ENCODE peak calls at places on chromosomes 7 and 10, in nine cellular contexts. D, R, U, Y, E, C, T, X and W are unnamed samples.

GRCh38 chr7:146655928-146656797 is 539.6 kb downstream of the CNTNAP2 start:
- DNase-seq in R (no peak), E (no peak), U (no peak), C (no peak), D (no peak), Y (no peak), T (no peak), X (no peak), W (no peak)

GRCh38 chr7:95609277-95609971 is 13.1 kb upstream of the PDK4 start:
- DNase-seq in Y (no peak), E (no peak), C (no peak), U (no peak), D (no peak), X (peak; percentile 48), T (peak; percentile 62), R (no peak), W (no peak)

GRCh38 chr7:137943132-137943551 is 58.7 kb downstream of the CREB3L2 start:
- DNase-seq in D (no peak), R (no peak), U (no peak), E (no peak), C (no peak), Y (no peak), T (peak; percentile 54), X (peak; percentile 56), W (no peak)

GRCh38 chr7:141702047-141702567 is at the start of gene DENND11:
- DNase-seq in E (peak; percentile 76), X (peak; percentile 67), U (peak; percentile 40), C (no peak), Y (peak; percentile 66), D (peak; percentile 81), R (peak; percentile 27), T (peak; percentile 57), W (peak; percentile 52)

GRCh38 chr7:91079491-91079890 is 184.7 kb upstream of the FZD1 start:
- DNase-seq in X (no peak), U (no peak), D (no peak), R (no peak), C (no peak), E (no peak), Y (no peak), T (peak; percentile 60), W (no peak)

GRCh38 chr10:28805390-28805789 is 128.1 kb downstream of the BAMBI start:
- DNase-seq in E (no peak), R (no peak), D (no peak), X (no peak), Y (no peak), U (no peak), C (no peak), T (no peak), W (no peak)

GRCh38 chr10:23095404-23095965 is at the start of gene MSRB2:
- DNase-seq in E (peak; percentile 83), X (peak; percentile 94), Y (peak; percentile 76), D (peak; percentile 96), T (peak; percentile 97), U (peak; percentile 73), C (peak; percentile 66), R (peak; percentile 88), W (peak; percentile 75)

GRCh38 chr7:71548746-71549145 is 416.8 kb downstream of the GALNT17 start:
- DNase-seq in E (no peak), Y (no peak), X (no peak), D (no peak), R (no peak), U (no peak), T (no peak), C (no peak), W (no peak)

GRCh38 chr10:22682237-22683192 is 31.9 kb downstream of the PIP4K2A start:
- DNase-seq in U (no peak), X (no peak), T (peak; percentile 23), Y (peak; percentile 53), C (peak; percentile 86), E (no peak), R (no peak), D (no peak), W (peak; percentile 46)

GRCh38 chr7:121633186-121633585 is 237.1 kb upstream of the FAM3C start:
- DNase-seq in D (no peak), U (no peak), T (no peak), R (no peak), Y (no peak), X (no peak), E (no peak), C (no peak), W (no peak)

GRCh38 chr7:13682626-13683025 is 306.8 kb downstream of the ETV1 start:
- DNase-seq in X (no peak), C (no peak), E (no peak), T (no peak), Y (no peak), U (no peak), R (no peak), D (no peak), W (no peak)

GRCh38 chr7:28754027-28754426 is 204.1 kb downstream of the TRIL start:
- DNase-seq in Y (no peak), E (no peak), X (no peak), D (no peak), R (peak; percentile 92), T (peak; percentile 10), C (no peak), U (no peak), W (no peak)

GRCh38 chr7:117212969-117213877 is 109.6 kb downstream of the WNT2 start:
- DNase-seq in X (peak; percentile 48), T (peak; percentile 76), D (no peak), E (peak; percentile 66), R (peak; percentile 52), Y (peak; percentile 57), C (no peak), U (peak; percentile 21), W (peak; percentile 38)

GRCh38 chr10:102643346-102644065 is 773 bp upstream of the TRIM8 start:
- DNase-seq in D (peak; percentile 83), X (peak; percentile 83), T (peak; percentile 83), C (no peak), Y (peak; percentile 68), R (peak; percentile 61), U (no peak), E (peak; percentile 61), W (peak; percentile 51)

GRCh38 chr10:3048114-3049019 is 19.0 kb upstream of the PFKP start:
- DNase-seq in Y (no peak), X (no peak), U (no peak), T (peak; percentile 74), R (peak; percentile 44), D (no peak), C (no peak), E (peak; percentile 42), W (no peak)

GRCh38 chr10:132064771-132065437 is 842 bp upstream of the JAKMIP3 start:
- DNase-seq in E (no peak), T (no peak), R (no peak), C (no peak), Y (no peak), U (no peak), X (no peak), D (peak; percentile 52), W (no peak)

GRCh38 chr7:6636741-6637543 is at the start of gene ZNF316:
- DNase-seq in R (peak; percentile 37), C (no peak), E (peak; percentile 66), D (peak; percentile 86), T (peak; percentile 56), Y (peak; percentile 78), X (peak; percentile 81), U (peak; percentile 55), W (peak; percentile 66)

GRCh38 chr10:62692085-62692484 is 112.4 kb upstream of the ADO start:
- DNase-seq in R (no peak), U (no peak), Y (no peak), T (no peak), C (no peak), X (no peak), E (peak; percentile 57), D (no peak), W (no peak)

GRCh38 chr7:98185101-98185500 is 26.1 kb upstream of the BHLHA15 start:
- DNase-seq in R (no peak), E (no peak), T (no peak), Y (no peak), U (no peak), X (no peak), C (no peak), D (no peak), W (no peak)

GRCh38 chr10:9311702-9312499 is 1257.4 kb downstream of the GATA3 start:
- DNase-seq in U (no peak), Y (no peak), D (no peak), T (peak; percentile 2), C (no peak), X (no peak), R (no peak), E (no peak), W (no peak)

GRCh38 chr7:46256870-46257528 is 335.9 kb upstream of the IGFBP3 start:
- DNase-seq in D (no peak), R (no peak), E (no peak), X (no peak), T (peak; percentile 68), Y (no peak), C (no peak), U (no peak), W (no peak)

GRCh38 chr10:22308390-22308789 is 7.8 kb upstream of the COMMD3 start:
- DNase-seq in R (no peak), E (no peak), U (no peak), D (no peak), X (no peak), T (peak; percentile 44), C (no peak), Y (no peak), W (no peak)

GRCh38 chr7:50303082-50303893 is 1.2 kb upstream of the IKZF1 start:
- DNase-seq in E (no peak), X (no peak), D (no peak), Y (no peak), R (no peak), U (no peak), C (no peak), T (no peak), W (no peak)

GRCh38 chr10:50152792-50153272 is 85.1 kb downstream of the WASHC2A start:
- DNase-seq in C (no peak), Y (no peak), U (no peak), X (peak; percentile 41), R (no peak), T (no peak), E (peak; percentile 2), D (peak; percentile 63), W (no peak)

GRCh38 chr7:24889611-24890010 is 90.4 kb downstream of the OSBPL3 start:
- DNase-seq in D (no peak), U (no peak), R (no peak), T (no peak), Y (no peak), E (no peak), X (no peak), C (no peak), W (no peak)